ENCODE peak calls at places on chromosomes 1 and 21, in seven cellular contexts. C is stimulated activated CD4-positive, alpha-beta T cell treated with anti-CD3 and anti-CD28 coated beads, TNF-alpha, amount 100 ng/mL, for 48 hours; I is NCI-H510A treated with DMSO at 0.1 percent for 48 hours; D is thoracic aorta; N is right cardiac atrium; P is NCI-H1092; F is BE2C. X is an unnamed sample.

GRCh38 chr1:229884765-229885164 is 182.3 kb upstream of the GALNT2 start:
- DNase-seq in C (no peak), I (no peak), D (no peak), N (peak), P (peak), F (peak), X (no peak)

GRCh38 chr1:14756617-14757259 is 158.3 kb downstream of the KAZN start:
- DNase-seq in C (no peak), I (no peak), D (no peak), N (no peak), P (no peak), F (no peak), X (no peak)

GRCh38 chr1:231918239-231919015 is 291.8 kb downstream of the DISC1 start:
- DNase-seq in C (no peak), I (no peak), D (no peak), N (no peak), P (no peak), F (no peak), X (no peak)

GRCh38 chr1:240831191-240831631 is 219.3 kb upstream of the GREM2 start:
- DNase-seq in C (no peak), I (no peak), D (no peak), N (no peak), P (no peak), F (no peak), X (peak)

GRCh38 chr1:52204696-52205095 is 62.8 kb downstream of the ZFYVE9 start:
- DNase-seq in C (no peak), I (no peak), D (no peak), N (no peak), P (no peak), F (no peak), X (no peak)

GRCh38 chr1:8815582-8816285 is 1.7 kb downstream of the RERE start:
- DNase-seq in C (no peak), I (peak), D (no peak), N (no peak), P (no peak), F (no peak), X (no peak)

GRCh38 chr1:6859415-6860343 is 74.4 kb downstream of the CAMTA1 start:
- DNase-seq in C (no peak), I (peak), D (no peak), N (no peak), P (no peak), F (no peak), X (peak)

GRCh38 chr1:234997201-234998173 is 131.2 kb downstream of the TOMM20 start:
- DNase-seq in C (no peak), I (peak), D (peak), N (peak), P (peak), F (peak), X (peak)

GRCh38 chr21:45388011-45388521 is 16.9 kb upstream of the COL18A1 start:
- DNase-seq in C (no peak), I (no peak), D (no peak), N (peak), P (no peak), F (peak), X (no peak)

GRCh38 chr1:202007703-202008489 is 2.5 kb upstream of the ELF3 start:
- DNase-seq in C (no peak), I (peak), D (no peak), N (no peak), P (no peak), F (no peak), X (no peak)

GRCh38 chr1:202320081-202320405 is 21.7 kb downstream of the UBE2T start:
- DNase-seq in C (no peak), I (no peak), D (no peak), N (no peak), P (no peak), F (no peak), X (no peak)